ENCODE peak calls at places on chromosomes 2 and 18, in eight cellular contexts. J, L, H, T, C, Z, F and S are unnamed samples.

GRCh38 chr2:240672076-240672700 is 10.5 kb downstream of the AQP12B start:
- DNase-seq in J (no peak), L (no peak), H (no peak), T (no peak), C (no peak), Z (no peak), F (no peak), S (no peak)

GRCh38 chr2:241325257-241325656 is 9.5 kb downstream of the SEPTIN2 start:
- DNase-seq in J (no peak), L (no peak), H (no peak), T (no peak), C (no peak), Z (no peak), F (no peak), S (no peak)

GRCh38 chr18:7000484-7001096 is 117.0 kb downstream of the LAMA1 start:
- DNase-seq in J (peak), L (peak), H (no peak), T (no peak), C (no peak), Z (no peak), F (peak), S (peak)

GRCh38 chr2:168583064-168583709 is 127.1 kb downstream of the CERS6 start:
- DNase-seq in J (no peak), L (peak), H (no peak), T (no peak), C (no peak), Z (no peak), F (no peak), S (peak)

GRCh38 chr2:188845692-188846091 is 128.5 kb upstream of the COL3A1 start:
- DNase-seq in J (no peak), L (no peak), H (no peak), T (no peak), C (no peak), Z (no peak), F (no peak), S (peak)

GRCh38 chr2:218066946-218067515 is 2.0 kb upstream of the RUFY4 start:
- DNase-seq in J (no peak), L (no peak), H (no peak), T (no peak), C (no peak), Z (no peak), F (no peak), S (no peak)

GRCh38 chr2:238286987-238287386 is 1.4 kb downstream of the PER2 start:
- DNase-seq in J (no peak), L (no peak), H (no peak), T (no peak), C (no peak), Z (no peak), F (no peak), S (no peak)

GRCh38 chr2:235740821-235741220 is 247.0 kb downstream of the AGAP1 start:
- DNase-seq in J (no peak), L (no peak), H (peak), T (no peak), C (no peak), Z (no peak), F (no peak), S (no peak)

GRCh38 chr18:45197526-45197970 is 417.7 kb upstream of the SLC14A2 start:
- DNase-seq in J (no peak), L (peak), H (peak), T (peak), C (no peak), Z (no peak), F (peak), S (peak)

GRCh38 chr2:226772389-226773179 is 27.0 kb downstream of the IRS1 start:
- DNase-seq in J (no peak), L (peak), H (no peak), T (no peak), C (no peak), Z (no peak), F (no peak), S (no peak)

GRCh38 chr2:161134547-161135518 is 25.4 kb upstream of the TANK start:
- DNase-seq in J (no peak), L (peak), H (peak), T (no peak), C (peak), Z (peak), F (peak), S (peak)